ENCODE peak calls at places on chromosomes 3 and 15, in ten cellular contexts. Q, R, O, S, Z, I, W, P, X and C are unnamed samples.

GRCh38 chr15:48939686-48940085 is 24.0 kb downstream of the SHC4 start:
- DNase-seq in Q (no peak), R (no peak), O (no peak), S (no peak), Z (no peak), I (no peak), W (no peak), P (no peak), X (peak), C (no peak)

GRCh38 chr3:158420654-158421396 is 150.2 kb upstream of the MLF1 start:
- DNase-seq in Q (no peak), R (no peak), O (no peak), S (peak), Z (no peak), I (no peak), W (no peak), P (peak), X (peak), C (no peak)

GRCh38 chr3:177973241-177973840 is 562.9 kb upstream of the KCNMB2 start:
- DNase-seq in Q (no peak), R (no peak), O (no peak), S (no peak), Z (no peak), I (no peak), W (no peak), P (no peak), X (peak), C (no peak)

GRCh38 chr3:152356870-152357276 is 88.1 kb downstream of the MBNL1 start:
- DNase-seq in Q (no peak), R (no peak), O (no peak), S (no peak), Z (no peak), I (no peak), W (no peak), P (no peak), X (no peak), C (no peak)

GRCh38 chr3:170632780-170633179 is 46.9 kb upstream of the SLC7A14 start:
- DNase-seq in Q (no peak), R (no peak), O (no peak), S (no peak), Z (no peak), I (no peak), W (peak), P (peak), X (peak), C (peak)

GRCh38 chr3:43379343-43379742 is 93.0 kb downstream of the SNRK start:
- DNase-seq in Q (no peak), R (no peak), O (no peak), S (no peak), Z (no peak), I (no peak), W (no peak), P (no peak), X (no peak), C (no peak)

GRCh38 chr3:184176377-184177330 is 2.0 kb downstream of the AP2M1 start:
- DNase-seq in Q (peak), R (peak), O (peak), S (peak), Z (no peak), I (no peak), W (no peak), P (no peak), X (peak), C (no peak)

GRCh38 chr3:183487896-183488295 is 59.5 kb upstream of the MCF2L2 start:
- DNase-seq in Q (no peak), R (no peak), O (no peak), S (no peak), Z (peak), I (no peak), W (no peak), P (no peak), X (no peak), C (no peak)

GRCh38 chr15:75200765-75201608 is 695 bp upstream of the C15orf39 start:
- DNase-seq in Q (peak), R (no peak), O (peak), S (no peak), Z (no peak), I (peak), W (peak), P (no peak), X (no peak), C (no peak)

GRCh38 chr15:57743424-57743823 is 36.9 kb downstream of the POLR2M start:
- DNase-seq in Q (no peak), R (no peak), O (peak), S (no peak), Z (no peak), I (no peak), W (no peak), P (no peak), X (no peak), C (no peak)

GRCh38 chr3:12413721-12414255 is 70.5 kb upstream of the TSEN2 start:
- DNase-seq in Q (no peak), R (no peak), O (no peak), S (no peak), Z (no peak), I (no peak), W (no peak), P (no peak), X (no peak), C (no peak)

GRCh38 chr3:33658971-33659848 is 58.8 kb downstream of the CLASP2 start:
- DNase-seq in Q (peak), R (peak), O (peak), S (no peak), Z (peak), I (no peak), W (peak), P (no peak), X (peak), C (peak)

GRCh38 chr3:45915080-45915479 is 28.2 kb upstream of the CXCR6 start:
- DNase-seq in Q (no peak), R (no peak), O (no peak), S (no peak), Z (no peak), I (no peak), W (no peak), P (no peak), X (no peak), C (no peak)

GRCh38 chr3:158100681-158101080 is 5.5 kb downstream of the SHOX2 start:
- DNase-seq in Q (no peak), R (no peak), O (no peak), S (no peak), Z (no peak), I (no peak), W (no peak), P (no peak), X (no peak), C (no peak)